ENCODE peak calls at places on chromosomes 5 and 9, in eight cellular contexts. A, Q, S, R, G, M, H and C are unnamed samples. For H3K4me1, the result is how much of the 10 kb centered on the place peaks cover.

GRCh38 chr5:181189363-181189961 is 15.5 kb downstream of the TRIM7 start:
- DNase-seq in A (no peak), Q (peak), S (no peak), R (peak), G (no peak), M (no peak), H (no peak), C (peak)

GRCh38 chr9:127346584-127346983 is 50.4 kb upstream of the SLC2A8 start:
- DNase-seq in A (no peak), Q (peak), S (no peak), R (no peak), G (no peak), M (no peak), H (no peak), C (no peak)

GRCh38 chr9:106878943-106879916 is 16.3 kb downstream of the ZNF462 start:
- DNase-seq in A (peak), Q (no peak), S (peak), R (peak), G (no peak), M (no peak), H (peak), C (peak)

GRCh38 chr5:112276996-112277395 is 142.1 kb downstream of the EPB41L4A start:
- DNase-seq in A (no peak), Q (peak), S (no peak), R (no peak), G (no peak), M (no peak), H (peak), C (no peak)

GRCh38 chr9:136020206-136020605 is 59.0 kb upstream of the UBAC1 start:
- DNase-seq in A (no peak), Q (no peak), S (no peak), R (no peak), G (no peak), M (no peak), H (no peak), C (no peak)

GRCh38 chr9:134623408-134624066 is 18.1 kb upstream of the COL5A1 start:
- DNase-seq in A (peak), Q (no peak), S (peak), R (no peak), G (no peak), M (no peak), H (no peak), C (peak)

GRCh38 chr5:14685757-14686156 is 21.2 kb downstream of the OTULIN start:
- DNase-seq in A (no peak), Q (peak), S (peak), R (peak), G (no peak), M (no peak), H (peak), C (peak)

GRCh38 chr5:169286572-169287325 is 14.2 kb downstream of the SLIT3 start:
- DNase-seq in A (no peak), Q (no peak), S (no peak), R (no peak), G (no peak), M (no peak), H (no peak), C (peak)

GRCh38 chr9:96391021-96391765 is 7.7 kb upstream of the SLC35D2 start:
- DNase-seq in A (no peak), Q (no peak), S (no peak), R (peak), G (no peak), M (no peak), H (peak), C (no peak)

GRCh38 chr5:81142108-81142507 is 91.0 kb upstream of the CKMT2 start:
- DNase-seq in A (no peak), Q (no peak), S (no peak), R (no peak), G (no peak), M (no peak), H (no peak), C (no peak)

GRCh38 chr9:126299706-126300276 is 26.8 kb upstream of the MVB12B start:
- DNase-seq in A (no peak), Q (no peak), S (no peak), R (no peak), G (no peak), M (no peak), H (no peak), C (no peak)

DNA sequence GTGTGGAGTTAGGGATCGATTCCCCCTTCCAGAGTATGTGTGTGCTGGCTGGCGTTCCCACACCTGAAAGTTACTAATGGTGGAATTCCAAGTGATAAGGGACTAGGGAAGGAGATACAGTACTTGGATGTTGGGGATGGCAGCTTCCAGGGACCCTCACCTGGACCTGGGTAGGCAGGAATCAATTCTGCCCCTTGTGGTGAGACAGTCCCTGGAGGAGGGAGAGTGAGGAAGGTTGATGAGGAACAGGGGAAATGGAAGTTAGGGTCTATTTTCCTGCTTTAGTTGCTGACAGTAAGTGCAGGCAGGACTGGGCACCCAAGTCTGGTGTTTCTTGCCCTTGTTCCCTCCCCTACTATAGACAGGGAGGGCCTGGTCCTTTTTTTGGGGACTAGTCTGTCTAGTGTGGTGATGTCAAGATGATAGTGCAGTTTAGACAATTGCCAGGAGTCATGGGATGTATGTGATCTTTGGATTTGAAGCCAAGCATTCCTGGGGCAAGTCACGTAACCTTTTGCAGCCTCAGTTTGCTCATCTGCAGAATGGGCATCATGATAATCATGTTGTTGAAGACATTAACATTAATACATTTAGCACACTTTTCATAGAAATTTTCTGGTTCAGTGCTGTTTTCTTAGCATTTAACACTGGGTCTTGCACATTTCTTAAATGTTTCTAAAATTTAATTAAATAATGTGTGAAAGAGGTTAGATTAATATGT is 51.7 kb downstream of the DAB2IP start:
- DNase-seq in A (no peak), Q (no peak), S (no peak), R (no peak), G (no peak), M (no peak), H (no peak), C (no peak)
- H3K4me3 ChIP-seq in A (no peak), Q (no peak), S (no peak), R (no peak), G (no peak), M (no peak), H (no peak), C (no peak)

GRCh38 chr9:124134526-124134925 is 123.0 kb downstream of the LHX2 start:
- DNase-seq in A (no peak), Q (no peak), S (no peak), R (no peak), G (no peak), M (no peak), H (no peak), C (no peak)
- H3K4me1 ChIP-seq in A (under half), Q (under half), S (under half), R (under half), G (under half), M (under half), H (under half), C (under half)

DNA sequence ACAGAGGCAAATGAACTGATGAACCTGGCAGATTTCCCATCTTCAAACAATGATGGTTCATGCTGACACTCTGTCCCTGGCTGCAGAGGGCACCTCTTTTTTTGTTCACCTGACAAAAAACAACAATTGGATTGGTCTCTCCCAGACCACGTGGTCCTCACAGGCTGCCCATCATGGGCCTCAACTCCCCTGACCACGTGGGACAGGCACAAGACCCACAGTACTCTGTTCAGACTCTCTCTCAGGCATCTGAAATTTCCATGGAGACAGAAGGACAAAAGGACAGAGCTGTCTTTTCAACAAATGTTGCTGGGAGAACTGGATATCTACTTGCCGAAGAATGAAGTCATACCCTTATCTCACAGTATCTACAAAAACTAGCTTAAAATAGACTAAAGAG is 12.1 kb upstream of the DRD1 start:
- DNase-seq in A (no peak), Q (no peak), S (no peak), R (no peak), G (no peak), M (no peak), H (no peak), C (no peak)
- H3K27ac ChIP-seq in A (no peak), Q (no peak), S (no peak), R (no peak), G (no peak), M (no peak), H (no peak), C (no peak)

GRCh38 chr5:95081500-95082355 is 203.2 kb downstream of the MCTP1 start:
- DNase-seq in A (peak), Q (no peak), S (peak), R (peak), G (no peak), M (no peak), H (peak), C (peak)
- H3K4me3 ChIP-seq in A (peak), Q (no peak), S (peak), R (peak), G (no peak), M (peak), H (peak), C (peak)

GRCh38 chr9:99106044-99106375 is 1.1 kb downstream of the TGFBR1 start:
- DNase-seq in A (no peak), Q (no peak), S (no peak), R (no peak), G (no peak), M (no peak), H (no peak), C (no peak)

GRCh38 chr9:99105152-99106043 is 485 bp downstream of the TGFBR1 start:
- DNase-seq in A (peak), Q (peak), S (peak), R (peak), G (peak), M (peak), H (peak), C (peak)

GRCh38 chr9:99104459-99105151 is at the start of gene TGFBR1:
- DNase-seq in A (peak), Q (peak), S (peak), R (peak), G (peak), M (peak), H (peak), C (peak)

GRCh38 chr9:99109522-99109921 is 4.6 kb downstream of the TGFBR1 start:
- DNase-seq in A (no peak), Q (no peak), S (peak), R (peak), G (no peak), M (no peak), H (no peak), C (no peak)

DNA sequence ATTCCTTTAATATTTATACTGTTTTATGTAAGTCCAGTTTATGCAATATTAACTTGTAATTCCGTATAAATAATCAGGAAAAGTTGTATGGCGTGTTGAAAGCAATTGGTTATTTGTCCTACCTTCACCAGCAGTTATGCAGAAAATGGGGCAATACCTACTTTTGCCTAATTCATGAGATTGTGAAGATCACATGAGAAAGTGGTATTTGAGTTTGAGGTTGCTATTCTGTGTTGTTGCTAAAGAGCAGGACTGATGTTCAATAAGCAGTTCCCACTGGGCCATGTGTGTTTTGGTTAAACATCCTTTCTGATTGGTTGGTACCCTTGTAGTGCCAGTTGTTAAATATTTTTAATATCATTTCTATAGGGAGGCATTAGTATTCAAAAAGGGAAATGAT is 3.2 kb downstream of the TGFBR1 start:
- DNase-seq in A (no peak), Q (no peak), S (no peak), R (no peak), G (no peak), M (no peak), H (no peak), C (no peak)
- H3K4me1 ChIP-seq in A (under half), Q (half or more), S (under half), R (under half), G (half or more), M (under half), H (under half), C (under half)